ENCODE peak calls at places on chromosomes 16 and 17, in seven cellular contexts. K is stimulated activated naive CD8-positive, alpha-beta T cell treated with anti-CD3 and anti-CD28 coated beads, Interleukin-15, Interleukin-2, amounts not matched to agents 100 U/mL and 50 U/mL, for 24 hours; X is HEK293T; A is NCI-H2029 treated with DMSO at 0.1 percent for 48 hours; Q is heart right ventricle; T is LHCN-M2; O is GM10248. H is an unnamed sample.

GRCh38 chr17:12665263-12666210 is at the start of gene MYOCD:
- DNase-seq in K (peak; percentile 3), X (peak; percentile 62), A (no peak), Q (peak; percentile 66), T (no peak), O (peak; percentile 59), H (no peak)

GRCh38 chr17:40124279-40125141 is 2.7 kb downstream of the MSL1 start:
- DNase-seq in K (no peak), X (peak; percentile 5), A (peak; percentile 10), Q (no peak), T (no peak), O (no peak), H (peak; percentile 38)

GRCh38 chr17:77100009-77100408 is 40.8 kb upstream of the SEC14L1 start:
- DNase-seq in K (no peak), X (no peak), A (no peak), Q (peak; percentile 62), T (no peak), O (no peak), H (no peak)

GRCh38 chr16:29807426-29808218 is 1.3 kb downstream of the MAZ start:
- DNase-seq in K (peak; percentile 92), X (peak; percentile 53), A (peak; percentile 60), Q (peak; percentile 90), T (peak; percentile 90), O (peak; percentile 77), H (peak; percentile 95)

GRCh38 chr17:34364741-34365140 is 1.7 kb upstream of the CCL1 start:
- DNase-seq in K (no peak), X (no peak), A (no peak), Q (no peak), T (no peak), O (no peak), H (peak; percentile 56)

GRCh38 chr17:21300601-21301571 is 16.4 kb downstream of the MAP2K3 start:
- DNase-seq in K (no peak), X (no peak), A (no peak), Q (no peak), T (no peak), O (peak; percentile 29), H (no peak)

GRCh38 chr17:57985675-57985974 is 2.4 kb downstream of the VEZF1 start:
- DNase-seq in K (no peak), X (no peak), A (no peak), Q (no peak), T (peak; percentile 72), O (no peak), H (no peak)

GRCh38 chr17:28033972-28034714 is 8.3 kb upstream of the NLK start:
- DNase-seq in K (no peak), X (no peak), A (no peak), Q (no peak), T (peak; percentile 75), O (no peak), H (no peak)

GRCh38 chr17:19651461-19652238 is 3.1 kb downstream of the ALDH3A2 start:
- DNase-seq in K (no peak), X (no peak), A (no peak), Q (no peak), T (no peak), O (no peak), H (no peak)

GRCh38 chr17:82887255-82888164 is 47.7 kb upstream of the ZNF750 start:
- DNase-seq in K (no peak), X (no peak), A (no peak), Q (peak; percentile 8), T (peak; percentile 7), O (no peak), H (peak; percentile 58)

GRCh38 chr17:49703557-49704277 is 4.0 kb downstream of the SLC35B1 start:
- DNase-seq in K (no peak), X (peak; percentile 48), A (peak; percentile 60), Q (no peak), T (peak; percentile 42), O (no peak), H (peak; percentile 24)

GRCh38 chr17:58232707-58233156 is 5.7 kb upstream of the LPO start:
- DNase-seq in K (peak; percentile 35), X (no peak), A (no peak), Q (no peak), T (peak; percentile 22), O (peak; percentile 76), H (no peak)

GRCh38 chr17:77881545-77881944 is 77.0 kb upstream of the TNRC6C start:
- DNase-seq in K (peak; percentile 77), X (no peak), A (no peak), Q (peak; percentile 89), T (peak; percentile 78), O (peak; percentile 94), H (peak; percentile 95)

GRCh38 chr16:23406546-23407240 is 46.3 kb downstream of the COG7 start:
- DNase-seq in K (no peak), X (no peak), A (no peak), Q (no peak), T (no peak), O (no peak), H (no peak)

GRCh38 chr17:44587339-44587738 is 30.1 kb downstream of the FZD2 start:
- DNase-seq in K (no peak), X (peak; percentile 37), A (no peak), Q (peak; percentile 33), T (peak; percentile 83), O (no peak), H (no peak)

GRCh38 chr17:68461589-68461988 is 4.3 kb upstream of the WIPI1 start:
- DNase-seq in K (peak; percentile 39), X (no peak), A (no peak), Q (no peak), T (peak; percentile 19), O (no peak), H (peak; percentile 88)

GRCh38 chr17:29005936-29006438 is at the start of gene SEZ6:
- DNase-seq in K (peak; percentile 83), X (peak; percentile 87), A (peak; percentile 21), Q (peak; percentile 78), T (peak; percentile 52), O (peak; percentile 86), H (peak; percentile 83)

GRCh38 chr17:9512323-9513168 is 63.1 kb downstream of the STX8 start:
- DNase-seq in K (no peak), X (no peak), A (no peak), Q (no peak), T (peak; percentile 67), O (no peak), H (no peak)

GRCh38 chr16:70689035-70689969 is 3.4 kb upstream of the MTSS2 start:
- DNase-seq in K (no peak), X (no peak), A (no peak), Q (peak; percentile 54), T (no peak), O (no peak), H (peak; percentile 21)

GRCh38 chr17:33228548-33228947 is 64.5 kb downstream of the ASIC2 start:
- DNase-seq in K (no peak), X (no peak), A (peak; percentile 46), Q (no peak), T (no peak), O (no peak), H (no peak)

GRCh38 chr16:50606431-50607050 is 58.3 kb downstream of the NKD1 start:
- DNase-seq in K (no peak), X (no peak), A (no peak), Q (no peak), T (no peak), O (no peak), H (no peak)